ENCODE peak calls at places on chromosomes 1 and 21, in seven cellular contexts. One of them, this sample, is unnamed.

GRCh38 chr1:205810448-205811157 is 2.4 kb downstream of the SLC41A1 start:
- DNase-seq in HL-60: no peak
- DNase-seq in fibroblast of lung: no peak
- DNase-seq in AG09309: no peak
- DNase-seq in astrocyte of the cerebellum: no peak
- DNase-seq in fibroblast of the aortic adventitia: peak
- DNase-seq in upper lobe of right lung: no peak
- DNase-seq in this sample: no peak

GRCh38 chr1:43949663-43950062 is 2.9 kb downstream of the IPO13 start:
- DNase-seq in astrocyte of the cerebellum: no peak
- DNase-seq in AG09309: no peak
- DNase-seq in fibroblast of lung: no peak
- DNase-seq in fibroblast of the aortic adventitia: no peak
- DNase-seq in upper lobe of right lung: no peak
- DNase-seq in HL-60: no peak
- DNase-seq in this sample: no peak

GRCh38 chr1:66571789-66572188 is 37.8 kb downstream of the SGIP1 start:
- DNase-seq in AG09309: no peak
- DNase-seq in upper lobe of right lung: no peak
- DNase-seq in fibroblast of the aortic adventitia: no peak
- DNase-seq in HL-60: no peak
- DNase-seq in astrocyte of the cerebellum: no peak
- DNase-seq in fibroblast of lung: no peak
- DNase-seq in this sample: no peak

GRCh38 chr21:16768096-16768495 is 744.7 kb upstream of the CXADR start:
- DNase-seq in astrocyte of the cerebellum: peak
- DNase-seq in AG09309: no peak
- DNase-seq in fibroblast of lung: no peak
- DNase-seq in upper lobe of right lung: no peak
- DNase-seq in HL-60: no peak
- DNase-seq in fibroblast of the aortic adventitia: no peak
- DNase-seq in this sample: no peak

GRCh38 chr21:38811257-38811656 is 5.5 kb downstream of the ETS2 start:
- DNase-seq in fibroblast of the aortic adventitia: peak
- DNase-seq in upper lobe of right lung: no peak
- DNase-seq in astrocyte of the cerebellum: peak
- DNase-seq in HL-60: no peak
- DNase-seq in fibroblast of lung: peak
- DNase-seq in AG09309: peak
- DNase-seq in this sample: no peak

GRCh38 chr1:153242160-153242559 is 17.3 kb upstream of the LORICRIN start:
- DNase-seq in astrocyte of the cerebellum: no peak
- DNase-seq in upper lobe of right lung: no peak
- DNase-seq in AG09309: no peak
- DNase-seq in fibroblast of the aortic adventitia: no peak
- DNase-seq in fibroblast of lung: no peak
- DNase-seq in HL-60: no peak
- DNase-seq in this sample: no peak

GRCh38 chr1:80054129-80054528 is 1047.6 kb upstream of the ADGRL4 start:
- DNase-seq in HL-60: no peak
- DNase-seq in fibroblast of lung: peak
- DNase-seq in fibroblast of the aortic adventitia: peak
- DNase-seq in AG09309: no peak
- DNase-seq in upper lobe of right lung: no peak
- DNase-seq in astrocyte of the cerebellum: peak
- DNase-seq in this sample: no peak

GRCh38 chr1:11684070-11684469 is 3.1 kb upstream of the MAD2L2 start:
- DNase-seq in HL-60: no peak
- DNase-seq in fibroblast of lung: no peak
- DNase-seq in AG09309: no peak
- DNase-seq in upper lobe of right lung: no peak
- DNase-seq in fibroblast of the aortic adventitia: no peak
- DNase-seq in astrocyte of the cerebellum: no peak
- DNase-seq in this sample: no peak

GRCh38 chr21:15250384-15250783 is 185.6 kb upstream of the NRIP1 start:
- DNase-seq in fibroblast of the aortic adventitia: peak
- DNase-seq in fibroblast of lung: peak
- DNase-seq in upper lobe of right lung: no peak
- DNase-seq in AG09309: no peak
- DNase-seq in astrocyte of the cerebellum: no peak
- DNase-seq in HL-60: no peak
- DNase-seq in this sample: no peak

GRCh38 chr21:39313042-39313456 is 383 bp downstream of the BRWD1 start:
- DNase-seq in fibroblast of lung: no peak
- DNase-seq in HL-60: peak
- DNase-seq in upper lobe of right lung: no peak
- DNase-seq in AG09309: no peak
- DNase-seq in fibroblast of the aortic adventitia: no peak
- DNase-seq in astrocyte of the cerebellum: no peak
- DNase-seq in this sample: no peak

GRCh38 chr1:2908561-2908960 is 107.1 kb upstream of the TTC34 start:
- DNase-seq in HL-60: no peak
- DNase-seq in fibroblast of the aortic adventitia: no peak
- DNase-seq in upper lobe of right lung: no peak
- DNase-seq in AG09309: no peak
- DNase-seq in fibroblast of lung: no peak
- DNase-seq in astrocyte of the cerebellum: no peak
- DNase-seq in this sample: no peak

GRCh38 chr1:181061891-181062777 is 26.4 kb upstream of the IER5 start:
- DNase-seq in HL-60: peak
- DNase-seq in astrocyte of the cerebellum: no peak
- DNase-seq in fibroblast of the aortic adventitia: no peak
- DNase-seq in fibroblast of lung: no peak
- DNase-seq in AG09309: no peak
- DNase-seq in upper lobe of right lung: peak
- DNase-seq in this sample: peak

GRCh38 chr1:170910273-170910672 is 25.1 kb upstream of the MROH9 start:
- DNase-seq in upper lobe of right lung: no peak
- DNase-seq in AG09309: peak
- DNase-seq in fibroblast of lung: peak
- DNase-seq in astrocyte of the cerebellum: no peak
- DNase-seq in fibroblast of the aortic adventitia: peak
- DNase-seq in HL-60: no peak
- DNase-seq in this sample: no peak

GRCh38 chr1:111267801-111268508 is 22.7 kb upstream of the CHIA start:
- DNase-seq in fibroblast of the aortic adventitia: no peak
- DNase-seq in AG09309: no peak
- DNase-seq in upper lobe of right lung: no peak
- DNase-seq in fibroblast of lung: no peak
- DNase-seq in astrocyte of the cerebellum: no peak
- DNase-seq in HL-60: no peak
- DNase-seq in this sample: no peak

GRCh38 chr1:115429884-115430283 is 91.8 kb upstream of the NGF start:
- DNase-seq in upper lobe of right lung: no peak
- DNase-seq in fibroblast of lung: no peak
- DNase-seq in HL-60: no peak
- DNase-seq in AG09309: no peak
- DNase-seq in fibroblast of the aortic adventitia: peak
- DNase-seq in astrocyte of the cerebellum: no peak
- DNase-seq in this sample: no peak

GRCh38 chr21:32940079-32941014 is 85.4 kb upstream of the OLIG2 start:
- DNase-seq in fibroblast of lung: peak
- DNase-seq in fibroblast of the aortic adventitia: peak
- DNase-seq in astrocyte of the cerebellum: peak
- DNase-seq in upper lobe of right lung: no peak
- DNase-seq in HL-60: no peak
- DNase-seq in AG09309: peak
- DNase-seq in this sample: peak

GRCh38 chr21:40901690-40902089 is 54.7 kb upstream of the DSCAM start:
- DNase-seq in fibroblast of the aortic adventitia: no peak
- DNase-seq in AG09309: no peak
- DNase-seq in astrocyte of the cerebellum: no peak
- DNase-seq in upper lobe of right lung: no peak
- DNase-seq in fibroblast of lung: no peak
- DNase-seq in HL-60: no peak
- DNase-seq in this sample: no peak

GRCh38 chr1:8055973-8056372 is 29.9 kb upstream of the ERRFI1 start:
- DNase-seq in astrocyte of the cerebellum: peak
- DNase-seq in upper lobe of right lung: no peak
- DNase-seq in fibroblast of the aortic adventitia: peak
- DNase-seq in AG09309: peak
- DNase-seq in fibroblast of lung: peak
- DNase-seq in HL-60: no peak
- DNase-seq in this sample: no peak

GRCh38 chr1:7679873-7680790 is 91.0 kb upstream of the VAMP3 start:
- DNase-seq in upper lobe of right lung: peak
- DNase-seq in astrocyte of the cerebellum: no peak
- DNase-seq in AG09309: no peak
- DNase-seq in fibroblast of the aortic adventitia: peak
- DNase-seq in HL-60: peak
- DNase-seq in fibroblast of lung: peak
- DNase-seq in this sample: peak

GRCh38 chr21:43775795-43776430 is at the start of gene CSTB:
- DNase-seq in astrocyte of the cerebellum: no peak
- DNase-seq in fibroblast of lung: peak
- DNase-seq in upper lobe of right lung: peak
- DNase-seq in HL-60: peak
- DNase-seq in AG09309: no peak
- DNase-seq in fibroblast of the aortic adventitia: peak
- DNase-seq in this sample: peak

GRCh38 chr1:157176016-157176415 is 37.8 kb upstream of the ETV3 start:
- DNase-seq in astrocyte of the cerebellum: no peak
- DNase-seq in upper lobe of right lung: no peak
- DNase-seq in fibroblast of the aortic adventitia: no peak
- DNase-seq in HL-60: no peak
- DNase-seq in fibroblast of lung: no peak
- DNase-seq in AG09309: no peak
- DNase-seq in this sample: no peak

GRCh38 chr1:21324368-21325137 is 34.3 kb upstream of the ECE1 start:
- DNase-seq in HL-60: peak
- DNase-seq in fibroblast of the aortic adventitia: peak
- DNase-seq in fibroblast of lung: peak
- DNase-seq in upper lobe of right lung: peak
- DNase-seq in AG09309: peak
- DNase-seq in astrocyte of the cerebellum: peak
- DNase-seq in this sample: peak

GRCh38 chr1:17017435-17017834 is 5.7 kb upstream of the ATP13A2 start:
- DNase-seq in fibroblast of the aortic adventitia: no peak
- DNase-seq in fibroblast of lung: no peak
- DNase-seq in upper lobe of right lung: no peak
- DNase-seq in AG09309: no peak
- DNase-seq in HL-60: no peak
- DNase-seq in astrocyte of the cerebellum: no peak
- DNase-seq in this sample: no peak

GRCh38 chr1:17016317-17016661 is 4.6 kb upstream of the ATP13A2 start:
- DNase-seq in astrocyte of the cerebellum: peak
- DNase-seq in upper lobe of right lung: no peak
- DNase-seq in fibroblast of the aortic adventitia: peak
- DNase-seq in AG09309: no peak
- DNase-seq in HL-60: no peak
- DNase-seq in fibroblast of lung: peak
- DNase-seq in this sample: no peak

GRCh38 chr1:17013598-17014320 is 2.0 kb upstream of the ATP13A2 start:
- DNase-seq in HL-60: peak
- DNase-seq in AG09309: no peak
- DNase-seq in upper lobe of right lung: peak
- DNase-seq in astrocyte of the cerebellum: peak
- DNase-seq in fibroblast of the aortic adventitia: no peak
- DNase-seq in fibroblast of lung: no peak
- DNase-seq in this sample: peak

GRCh38 chr1:17012775-17013501 is 1.2 kb upstream of the ATP13A2 start:
- DNase-seq in astrocyte of the cerebellum: peak
- DNase-seq in fibroblast of lung: no peak
- DNase-seq in HL-60: no peak
- DNase-seq in fibroblast of the aortic adventitia: peak
- DNase-seq in upper lobe of right lung: peak
- DNase-seq in AG09309: no peak
- DNase-seq in this sample: no peak

GRCh38 chr1:17014671-17015567 is 3.2 kb upstream of the ATP13A2 start:
- DNase-seq in upper lobe of right lung: peak
- DNase-seq in fibroblast of lung: no peak
- DNase-seq in HL-60: no peak
- DNase-seq in fibroblast of the aortic adventitia: no peak
- DNase-seq in astrocyte of the cerebellum: no peak
- DNase-seq in AG09309: no peak
- DNase-seq in this sample: no peak
- H3K4me3 ChIP-seq in upper lobe of right lung: no peak
- H3K4me3 ChIP-seq in fibroblast of lung: no peak
- H3K4me3 ChIP-seq in HL-60: no peak
- H3K4me3 ChIP-seq in fibroblast of the aortic adventitia: no peak
- H3K4me3 ChIP-seq in astrocyte of the cerebellum: no peak
- H3K4me3 ChIP-seq in AG09309: no peak
- H3K4me3 ChIP-seq in this sample: no peak

GRCh38 chr1:149846042-149846441 is 53.3 kb upstream of the BOLA1 start:
- DNase-seq in AG09309: no peak
- DNase-seq in HL-60: no peak
- DNase-seq in upper lobe of right lung: no peak
- DNase-seq in astrocyte of the cerebellum: no peak
- DNase-seq in fibroblast of lung: peak
- DNase-seq in fibroblast of the aortic adventitia: no peak
- DNase-seq in this sample: no peak

GRCh38 chr1:149845416-149845815 is 54.0 kb upstream of the BOLA1 start:
- DNase-seq in fibroblast of lung: peak
- DNase-seq in upper lobe of right lung: no peak
- DNase-seq in fibroblast of the aortic adventitia: no peak
- DNase-seq in HL-60: no peak
- DNase-seq in astrocyte of the cerebellum: no peak
- DNase-seq in AG09309: no peak
- DNase-seq in this sample: no peak

GRCh38 chr1:149843302-149844041 is 55.9 kb upstream of the BOLA1 start:
- DNase-seq in fibroblast of lung: peak
- DNase-seq in upper lobe of right lung: no peak
- DNase-seq in fibroblast of the aortic adventitia: no peak
- DNase-seq in AG09309: no peak
- DNase-seq in astrocyte of the cerebellum: no peak
- DNase-seq in HL-60: no peak
- DNase-seq in this sample: no peak

GRCh38 chr1:149844096-149844495 is 55.3 kb upstream of the BOLA1 start:
- DNase-seq in upper lobe of right lung: no peak
- DNase-seq in AG09309: no peak
- DNase-seq in fibroblast of lung: peak
- DNase-seq in astrocyte of the cerebellum: no peak
- DNase-seq in fibroblast of the aortic adventitia: peak
- DNase-seq in HL-60: no peak
- DNase-seq in this sample: no peak

GRCh38 chr1:149844650-149845255 is 54.6 kb upstream of the BOLA1 start:
- DNase-seq in astrocyte of the cerebellum: no peak
- DNase-seq in upper lobe of right lung: no peak
- DNase-seq in fibroblast of the aortic adventitia: no peak
- DNase-seq in AG09309: no peak
- DNase-seq in fibroblast of lung: no peak
- DNase-seq in HL-60: no peak
- DNase-seq in this sample: no peak
- H3K4me3 ChIP-seq in astrocyte of the cerebellum: no peak
- H3K4me3 ChIP-seq in upper lobe of right lung: peak
- H3K4me3 ChIP-seq in fibroblast of the aortic adventitia: peak
- H3K4me3 ChIP-seq in AG09309: no peak
- H3K4me3 ChIP-seq in fibroblast of lung: no peak
- H3K4me3 ChIP-seq in HL-60: no peak
- H3K4me3 ChIP-seq in this sample: no peak

GRCh38 chr1:98210064-98210463 is 289.2 kb upstream of the DPYD start:
- DNase-seq in astrocyte of the cerebellum: peak
- DNase-seq in HL-60: no peak
- DNase-seq in AG09309: peak
- DNase-seq in fibroblast of the aortic adventitia: peak
- DNase-seq in upper lobe of right lung: no peak
- DNase-seq in fibroblast of lung: peak
- DNase-seq in this sample: no peak
- H3K4me3 ChIP-seq in astrocyte of the cerebellum: peak
- H3K4me3 ChIP-seq in HL-60: no peak
- H3K4me3 ChIP-seq in AG09309: no peak
- H3K4me3 ChIP-seq in fibroblast of the aortic adventitia: peak
- H3K4me3 ChIP-seq in upper lobe of right lung: no peak
- H3K4me3 ChIP-seq in fibroblast of lung: peak
- H3K4me3 ChIP-seq in this sample: no peak

GRCh38 chr1:31745071-31745897 is 18.9 kb downstream of the ADGRB2 start:
- DNase-seq in upper lobe of right lung: no peak
- DNase-seq in astrocyte of the cerebellum: no peak
- DNase-seq in HL-60: no peak
- DNase-seq in AG09309: no peak
- DNase-seq in fibroblast of lung: peak
- DNase-seq in fibroblast of the aortic adventitia: peak
- DNase-seq in this sample: peak
- H3K4me3 ChIP-seq in upper lobe of right lung: no peak
- H3K4me3 ChIP-seq in astrocyte of the cerebellum: no peak
- H3K4me3 ChIP-seq in HL-60: no peak
- H3K4me3 ChIP-seq in AG09309: no peak
- H3K4me3 ChIP-seq in fibroblast of lung: no peak
- H3K4me3 ChIP-seq in fibroblast of the aortic adventitia: no peak
- H3K4me3 ChIP-seq in this sample: no peak

This sample was measured in heart left ventricle.